ENCODE peak calls at places on chromosomes 1 and 21, in four cellular contexts. One of them, this sample, is unnamed.

GRCh38 chr1:182084487-182085316 is 23.2 kb upstream of the ZNF648 start:
- DNase-seq in NT2/D1: peak; percentile 95
- DNase-seq in left lung: peak; percentile 88
- DNase-seq in heart left ventricle: peak; percentile 81
- DNase-seq in this sample: peak; percentile 94

GRCh38 chr1:223639333-223639749 is 26.2 kb downstream of the CAPN8 start:
- DNase-seq in NT2/D1: no peak
- DNase-seq in left lung: no peak
- DNase-seq in heart left ventricle: no peak
- DNase-seq in this sample: no peak

GRCh38 chr1:173175514-173176146 is 31.5 kb downstream of the TNFSF4 start:
- DNase-seq in NT2/D1: no peak
- DNase-seq in left lung: no peak
- DNase-seq in heart left ventricle: no peak
- DNase-seq in this sample: peak; percentile 49

GRCh38 chr1:228440761-228441500 is 24.3 kb upstream of the TRIM17 start:
- DNase-seq in NT2/D1: no peak
- DNase-seq in left lung: no peak
- DNase-seq in heart left ventricle: no peak
- DNase-seq in this sample: no peak

GRCh38 chr21:44994581-44995171 is 54.8 kb downstream of the SLX9 start:
- DNase-seq in NT2/D1: no peak
- DNase-seq in left lung: no peak
- DNase-seq in heart left ventricle: no peak
- DNase-seq in this sample: no peak

GRCh38 chr1:92747735-92748134 is 37.2 kb downstream of the EVI5 start:
- DNase-seq in NT2/D1: no peak
- DNase-seq in left lung: no peak
- DNase-seq in heart left ventricle: no peak
- DNase-seq in this sample: no peak

GRCh38 chr1:239947789-239948188 is 143.9 kb upstream of the FMN2 start:
- DNase-seq in NT2/D1: no peak
- DNase-seq in left lung: no peak
- DNase-seq in heart left ventricle: no peak
- DNase-seq in this sample: peak; percentile 35

GRCh38 chr1:104780470-104781078 is 1030.9 kb downstream of the AMY1C start:
- DNase-seq in NT2/D1: peak; percentile 13
- DNase-seq in left lung: no peak
- DNase-seq in heart left ventricle: no peak
- DNase-seq in this sample: peak; percentile 72

GRCh38 chr1:244350027-244350426 is 101.7 kb downstream of the ADSS2 start:
- DNase-seq in NT2/D1: no peak
- DNase-seq in left lung: no peak
- DNase-seq in heart left ventricle: no peak
- DNase-seq in this sample: no peak

DNA sequence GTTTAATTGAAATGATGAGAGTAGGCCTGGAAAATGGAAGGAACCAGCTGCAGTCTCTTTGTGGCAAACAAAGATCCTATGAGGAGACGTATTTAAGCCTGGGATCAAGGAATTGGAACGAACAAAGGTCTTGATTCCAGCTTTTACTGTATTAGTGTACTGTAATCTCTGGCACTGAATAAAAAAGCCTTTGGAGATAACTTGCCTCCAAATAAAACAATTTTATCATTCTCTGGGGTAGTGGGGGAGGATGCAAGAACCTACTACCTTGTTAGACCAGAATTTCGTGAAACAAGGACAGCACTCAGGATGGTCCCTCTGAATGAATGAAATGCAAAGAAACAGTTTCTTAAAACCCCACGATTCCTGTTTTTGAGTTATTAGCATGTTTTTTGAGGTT is 134.2 kb downstream of the RWDD3 start:
- DNase-seq in NT2/D1: no peak
- DNase-seq in left lung: no peak
- DNase-seq in heart left ventricle: no peak
- DNase-seq in this sample: no peak
- H3K4me3 ChIP-seq in NT2/D1: no peak overlapping the region
- H3K4me3 ChIP-seq in left lung: no peak overlapping the region
- H3K4me3 ChIP-seq in heart left ventricle: no peak overlapping the region
- H3K4me3 ChIP-seq in this sample: no peak overlapping the region

GRCh38 chr1:163174524-163175437 is 27.9 kb downstream of the RGS5 start:
- DNase-seq in NT2/D1: peak; percentile 61
- DNase-seq in left lung: peak; percentile 49
- DNase-seq in heart left ventricle: peak; percentile 64
- DNase-seq in this sample: peak; percentile 93
- H3K4me1 ChIP-seq in NT2/D1: no peaks in the 10 kb centered on the region
- H3K4me1 ChIP-seq in left lung: peaks cover 11% of the 10 kb centered on the region
- H3K4me1 ChIP-seq in heart left ventricle: no peaks in the 10 kb centered on the region
- H3K4me1 ChIP-seq in this sample: peaks cover 31% of the 10 kb centered on the region

DNA sequence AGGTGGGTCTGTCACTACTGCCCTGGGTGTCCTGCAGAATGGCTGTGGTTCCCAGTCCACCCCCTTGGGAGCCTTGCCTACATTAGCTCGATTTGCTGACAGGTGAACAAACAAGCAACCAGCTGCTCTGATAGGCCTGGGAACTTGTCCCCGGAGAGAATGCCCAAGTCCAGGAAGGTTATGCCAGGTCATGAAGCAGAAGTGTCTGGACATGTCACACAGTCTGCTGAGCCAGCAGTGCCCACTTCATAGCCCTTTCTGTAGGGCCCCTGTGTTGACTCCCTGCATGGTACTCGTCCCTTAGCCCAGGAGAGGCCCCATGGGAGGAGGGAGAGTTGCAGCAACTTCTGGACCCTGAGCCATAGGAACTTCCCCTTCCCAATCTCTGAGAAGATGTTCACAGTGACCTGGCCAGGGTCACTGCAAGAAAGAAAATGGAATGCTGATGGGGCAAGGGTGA is 31.0 kb downstream of the UCK2 start:
- DNase-seq in NT2/D1: no peak
- DNase-seq in left lung: no peak
- DNase-seq in heart left ventricle: peak; percentile 37
- DNase-seq in this sample: no peak
- H3K4me3 ChIP-seq in NT2/D1: no peak overlapping the region
- H3K4me3 ChIP-seq in left lung: no peak overlapping the region
- H3K4me3 ChIP-seq in heart left ventricle: no peak overlapping the region
- H3K4me3 ChIP-seq in this sample: no peak overlapping the region

DNA sequence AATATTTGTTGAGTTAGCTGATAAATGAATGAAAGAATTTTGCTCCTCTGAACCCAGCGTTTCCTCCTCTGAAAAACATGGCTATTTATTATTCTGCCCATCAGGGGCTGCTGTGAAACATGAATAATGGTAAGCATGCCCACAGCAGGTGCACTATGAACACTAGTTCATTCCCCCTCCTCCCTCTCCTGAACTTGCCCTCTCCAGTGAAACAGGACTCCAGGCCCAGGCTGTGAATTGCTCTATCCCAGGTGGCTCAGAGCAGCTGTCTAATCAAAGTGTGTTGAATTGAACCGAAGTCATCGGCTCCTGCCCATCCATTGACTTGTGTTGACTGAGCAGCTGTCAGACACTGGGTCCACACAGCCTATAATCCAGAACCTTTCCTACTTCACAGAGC is 267.1 kb downstream of the PTPRU start:
- DNase-seq in NT2/D1: no peak
- DNase-seq in left lung: no peak
- DNase-seq in heart left ventricle: no peak
- DNase-seq in this sample: no peak
- H3K4me1 ChIP-seq in NT2/D1: peaks cover 45% of the 10 kb centered on the region
- H3K4me1 ChIP-seq in left lung: no peaks in the 10 kb centered on the region
- H3K4me1 ChIP-seq in heart left ventricle: no peaks in the 10 kb centered on the region
- H3K4me1 ChIP-seq in this sample: peaks cover 12% of the 10 kb centered on the region

GRCh38 chr1:201954263-201955008 is 867 bp upstream of the TIMM17A start:
- DNase-seq in NT2/D1: no peak
- DNase-seq in left lung: no peak
- DNase-seq in heart left ventricle: no peak
- DNase-seq in this sample: no peak
- H3K4me3 ChIP-seq in NT2/D1: peak overlapping the region; percentile 100
- H3K4me3 ChIP-seq in left lung: peak overlapping the region; percentile 68
- H3K4me3 ChIP-seq in heart left ventricle: peak overlapping the region; percentile 74
- H3K4me3 ChIP-seq in this sample: peak overlapping the region; percentile 88

This sample was measured in adipocyte.